ENCODE peak calls at places on chromosome 22, in ten cellular contexts. W, P, B, L, Y, D, R, N, Z and H are unnamed samples.

GRCh38 chr22:22404598-22405284 is 103.8 kb downstream of the ZNF280B start:
- DNase-seq in W (no peak), P (no peak), B (no peak), L (no peak), Y (peak; percentile 22), D (no peak), R (no peak), N (no peak), Z (no peak), H (no peak)

GRCh38 chr22:46001426-46002106 is 24.6 kb upstream of the WNT7B start:
- DNase-seq in W (no peak), P (no peak), B (no peak), L (no peak), Y (no peak), D (no peak), R (peak; percentile 30), N (no peak), Z (no peak), H (peak; percentile 64)

GRCh38 chr22:28032896-28033295 is 113.8 kb upstream of the PITPNB start:
- DNase-seq in W (no peak), P (no peak), B (no peak), L (no peak), Y (peak; percentile 39), D (peak; percentile 63), R (no peak), N (no peak), Z (no peak), H (no peak)

GRCh38 chr22:31944700-31945477 is 554 bp downstream of the YWHAH start:
- DNase-seq in W (no peak), P (peak; percentile 63), B (no peak), L (no peak), Y (peak; percentile 76), D (peak; percentile 52), R (peak; percentile 52), N (peak; percentile 62), Z (peak; percentile 81), H (peak; percentile 84)

GRCh38 chr22:31151872-31152271 is 8.1 kb upstream of the RNF185 start:
- DNase-seq in W (no peak), P (no peak), B (no peak), L (no peak), Y (no peak), D (no peak), R (no peak), N (no peak), Z (no peak), H (no peak)

GRCh38 chr22:26597480-26597879 is 7.5 kb upstream of the TPST2 start:
- DNase-seq in W (no peak), P (no peak), B (no peak), L (no peak), Y (no peak), D (no peak), R (no peak), N (no peak), Z (no peak), H (no peak)

GRCh38 chr22:26711205-26711958 is 54.0 kb downstream of the MIAT start:
- DNase-seq in W (no peak), P (no peak), B (no peak), L (no peak), Y (no peak), D (no peak), R (no peak), N (peak; percentile 16), Z (no peak), H (no peak)

GRCh38 chr22:29133603-29134133 is 60.8 kb downstream of the KREMEN1 start:
- DNase-seq in W (no peak), P (no peak), B (no peak), L (no peak), Y (no peak), D (no peak), R (no peak), N (no peak), Z (no peak), H (no peak)

GRCh38 chr22:46673677-46674236 is 53.6 kb downstream of the GRAMD4 start:
- DNase-seq in W (no peak), P (no peak), B (no peak), L (no peak), Y (no peak), D (no peak), R (no peak), N (no peak), Z (no peak), H (peak; percentile 73)

GRCh38 chr22:26690654-26691376 is 33.4 kb downstream of the MIAT start:
- DNase-seq in W (no peak), P (no peak), B (no peak), L (no peak), Y (no peak), D (no peak), R (no peak), N (no peak), Z (no peak), H (no peak)

GRCh38 chr22:44269757-44270555 is 42.8 kb downstream of the SHISAL1 start:
- DNase-seq in W (no peak), P (no peak), B (no peak), L (no peak), Y (no peak), D (no peak), R (no peak), N (no peak), Z (no peak), H (peak; percentile 26)
- H3K4me3 ChIP-seq in W (no peak overlapping the region), P (no peak overlapping the region), B (no peak overlapping the region), L (no peak overlapping the region), Y (no peak overlapping the region), D (no peak overlapping the region), R (no peak overlapping the region), N (no peak overlapping the region), Z (no peak overlapping the region), H (no peak overlapping the region)

GRCh38 chr22:37336474-37337028 is 54.2 kb downstream of the CYTH4 start:
- DNase-seq in W (no peak), P (no peak), B (no peak), L (no peak), Y (no peak), D (no peak), R (no peak), N (no peak), Z (no peak), H (no peak)
- H3K27me3 ChIP-seq in W (peaks cover 11% of the 10 kb centered on the region), P (peaks cover 35% of the 10 kb centered on the region), B (peaks cover 26% of the 10 kb centered on the region), L (no peaks in the 10 kb centered on the region), Y (peaks cover 51% of the 10 kb centered on the region), D (peaks cover 85% of the 10 kb centered on the region), R (peaks cover 38% of the 10 kb centered on the region), N (peaks cover 61% of the 10 kb centered on the region), Z (no peaks in the 10 kb centered on the region), H (peaks cover 25% of the 10 kb centered on the region)

DNA sequence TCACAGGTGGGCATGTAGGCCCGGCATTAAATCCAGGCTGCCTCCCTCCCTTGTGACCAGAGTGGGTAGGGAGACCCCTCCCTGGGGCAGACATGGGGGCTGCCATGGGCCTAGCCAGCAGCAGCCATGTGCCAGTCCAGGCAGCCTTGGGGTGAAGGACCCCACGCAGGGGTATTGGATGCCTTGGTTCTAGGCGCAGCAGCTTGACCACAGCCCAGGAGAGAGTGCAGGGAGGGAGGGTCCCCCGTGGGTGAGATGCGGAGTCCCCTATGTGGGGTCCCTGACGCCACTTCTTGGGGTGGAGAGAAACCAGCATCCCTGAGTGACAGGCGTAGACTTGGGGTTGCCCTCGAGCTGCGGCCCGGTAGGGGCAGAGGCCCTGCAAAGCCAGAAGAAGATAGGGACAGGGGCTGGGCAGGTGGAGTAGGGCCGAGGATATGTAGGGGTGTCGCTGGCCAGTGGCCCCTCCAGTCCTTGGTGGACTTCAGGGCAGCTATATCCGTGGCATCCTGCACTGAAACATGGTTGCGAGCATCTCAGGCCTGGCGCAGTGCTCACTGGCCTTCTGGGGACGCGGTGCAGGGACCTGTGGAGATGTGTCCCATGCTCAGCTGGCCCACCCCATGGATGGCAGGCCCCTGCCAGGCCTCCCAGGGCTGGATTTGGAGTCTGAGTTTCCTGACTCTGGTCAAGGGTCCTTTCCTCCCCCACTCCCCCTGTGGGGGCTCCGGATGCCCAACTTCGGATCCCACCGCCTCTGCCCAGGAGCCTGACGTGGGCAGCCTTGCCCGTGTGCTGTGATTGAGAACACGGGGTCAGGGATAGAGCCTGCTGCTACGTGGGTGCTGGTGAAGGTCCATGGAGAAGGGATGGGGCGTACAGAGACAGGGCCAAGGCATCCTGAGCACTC is 1179.8 kb downstream of the BRD1 start:
- DNase-seq in W (no peak), P (no peak), B (no peak), L (no peak), Y (no peak), D (no peak), R (no peak), N (no peak), Z (no peak), H (no peak)
- H3K4me3 ChIP-seq in W (no peak overlapping the region), P (no peak overlapping the region), B (no peak overlapping the region), L (no peak overlapping the region), Y (no peak overlapping the region), D (no peak overlapping the region), R (no peak overlapping the region), N (no peak overlapping the region), Z (no peak overlapping the region), H (no peak overlapping the region)

DNA sequence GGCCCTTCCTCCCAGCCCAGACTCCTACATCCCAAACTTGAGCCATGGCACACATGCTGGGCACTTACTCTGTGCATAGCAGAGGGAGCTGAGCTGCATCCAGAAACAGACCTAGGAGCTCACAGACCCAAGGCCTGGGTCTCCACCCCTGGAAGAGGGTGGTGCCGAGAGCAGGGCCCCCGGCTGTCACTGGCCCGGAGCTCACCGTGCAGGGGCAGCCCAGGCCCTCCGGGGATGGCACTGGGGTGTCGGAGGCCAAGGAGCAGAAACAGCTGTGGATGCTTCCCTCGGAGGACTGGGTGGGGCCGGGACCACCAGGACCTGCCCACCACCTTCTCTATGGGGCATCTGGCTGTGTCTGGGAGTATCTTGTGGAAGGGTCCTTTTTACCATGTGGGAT is 4.3 kb upstream of the APOBEC3A start:
- DNase-seq in W (no peak), P (no peak), B (no peak), L (no peak), Y (no peak), D (no peak), R (no peak), N (no peak), Z (no peak), H (no peak)
- H3K27me3 ChIP-seq in W (peaks cover 20% of the 10 kb centered on the region), P (no peaks in the 10 kb centered on the region), B (no peaks in the 10 kb centered on the region), L (no peaks in the 10 kb centered on the region), Y (peaks cover 1% of the 10 kb centered on the region), D (no peaks in the 10 kb centered on the region), R (no peaks in the 10 kb centered on the region), N (peaks cover 74% of the 10 kb centered on the region), Z (no peaks in the 10 kb centered on the region), H (no peaks in the 10 kb centered on the region)

GRCh38 chr22:40678493-40679248 is 613 bp upstream of the MCHR1 start:
- DNase-seq in W (no peak), P (no peak), B (no peak), L (no peak), Y (no peak), D (no peak), R (no peak), N (no peak), Z (no peak), H (no peak)
- H3K4me3 ChIP-seq in W (no peak overlapping the region), P (no peak overlapping the region), B (peak overlapping the region; percentile 67), L (peak overlapping the region; percentile 39), Y (no peak overlapping the region), D (no peak overlapping the region), R (no peak overlapping the region), N (peak overlapping the region; percentile 63), Z (peak overlapping the region; percentile 35), H (no peak overlapping the region)

DNA sequence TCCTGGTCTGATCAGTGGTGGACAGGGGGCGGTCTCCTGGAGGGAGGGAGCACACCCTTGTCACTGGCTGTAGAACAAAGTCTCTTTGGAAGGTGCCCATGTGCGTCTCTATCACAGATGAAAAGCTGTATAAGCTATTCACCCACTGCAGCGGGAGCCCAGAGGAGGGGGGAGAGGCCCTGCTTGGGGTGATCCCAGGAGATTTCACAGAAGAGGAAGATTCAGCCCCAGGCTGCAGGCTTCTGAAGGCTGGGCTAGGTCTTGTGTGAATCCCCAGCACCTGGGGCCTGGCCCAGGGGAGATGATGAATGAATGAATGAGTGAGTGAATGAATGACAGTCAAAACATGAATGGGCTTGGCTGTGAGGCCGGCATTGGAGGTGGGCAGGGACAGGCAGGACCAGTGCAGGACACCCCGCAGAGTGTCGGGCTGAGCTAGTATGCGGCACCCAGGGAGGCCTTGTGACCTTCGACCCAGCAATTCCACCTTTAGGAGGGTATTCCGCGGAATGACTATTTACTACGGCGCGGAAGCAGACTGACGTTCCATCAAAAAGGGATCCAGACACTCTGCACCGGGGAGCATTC is 142.5 kb downstream of the CACNA1I start:
- DNase-seq in W (no peak), P (no peak), B (no peak), L (no peak), Y (no peak), D (no peak), R (no peak), N (no peak), Z (no peak), H (no peak)
- H3K27me3 ChIP-seq in W (peaks cover 17% of the 10 kb centered on the region), P (no peaks in the 10 kb centered on the region), B (no peaks in the 10 kb centered on the region), L (no peaks in the 10 kb centered on the region), Y (peaks cover 17% of the 10 kb centered on the region), D (no peaks in the 10 kb centered on the region), R (no peaks in the 10 kb centered on the region), N (peaks cover 68% of the 10 kb centered on the region), Z (no peaks in the 10 kb centered on the region), H (no peaks in the 10 kb centered on the region)